ENCODE peak calls at places on chromosomes 11 and 22, in seven cellular contexts. I, K, J, U, N, M and T are unnamed samples.
A peak's percentile ranks its signal among the peaks of the same experiment; 100 is the strongest.

GRCh38 chr11:6995703-6996102 is 24.4 kb downstream of the ZNF214 start:
- DNase-seq in J (no peak), N (no peak), M (no peak), K (peak; percentile 2), I (no peak), U (no peak), T (no peak)

GRCh38 chr11:27025312-27025955 is 15.2 kb upstream of the BBOX1 start:
- DNase-seq in U (no peak), M (no peak), J (peak; percentile 11), I (no peak), K (no peak), N (no peak), T (no peak)

GRCh38 chr11:60864856-60865513 is 2.4 kb upstream of the ZP1 start:
- DNase-seq in K (no peak), I (no peak), U (no peak), M (no peak), N (no peak), J (no peak), T (no peak)

GRCh38 chr11:67268036-67268683 is 1.9 kb downstream of the GRK2 start:
- DNase-seq in I (no peak), U (peak; percentile 54), M (no peak), K (no peak), J (no peak), N (peak; percentile 75), T (no peak)

GRCh38 chr11:110855246-110855645 is 143.0 kb upstream of the ARHGAP20 start:
- DNase-seq in J (no peak), N (no peak), K (peak; percentile 72), U (no peak), M (peak; percentile 22), I (no peak), T (no peak)

GRCh38 chr11:128619540-128620305 is 32.4 kb upstream of the ETS1 start:
- DNase-seq in J (no peak), K (no peak), U (no peak), M (no peak), I (no peak), N (no peak), T (no peak)

GRCh38 chr11:74871037-74871436 is 77.9 kb downstream of the XRRA1 start:
- DNase-seq in I (no peak), N (no peak), U (no peak), K (peak; percentile 21), M (no peak), J (no peak), T (no peak)

GRCh38 chr11:84721561-84721961 is 905.6 kb downstream of the DLG2 start:
- DNase-seq in M (no peak), K (no peak), I (no peak), U (no peak), J (no peak), N (no peak), T (no peak)

GRCh38 chr11:95698939-95699562 is 90.5 kb downstream of the FAM76B start:
- DNase-seq in K (peak; percentile 60), U (no peak), M (no peak), J (no peak), N (no peak), I (peak; percentile 93), T (peak; percentile 20)

GRCh38 chr11:636511-637332 is at the start of gene DRD4:
- DNase-seq in K (no peak), U (no peak), M (peak; percentile 86), J (no peak), I (no peak), N (no peak), T (peak; percentile 66)

GRCh38 chr11:40187092-40187403 is 1272.4 kb downstream of the LRRC4C start:
- DNase-seq in J (no peak), N (no peak), M (no peak), I (no peak), U (no peak), K (no peak), T (no peak)

GRCh38 chr11:47177229-47177845 is 658 bp upstream of the ARFGAP2 start:
- DNase-seq in N (peak; percentile 85), J (peak; percentile 90), K (peak; percentile 83), U (peak; percentile 73), I (peak; percentile 73), M (peak; percentile 82), T (peak; percentile 83)

GRCh38 chr22:41647771-41648170 is 26.7 kb downstream of the XRCC6 start:
- DNase-seq in J (no peak), M (no peak), I (no peak), N (no peak), K (no peak), U (no peak), T (no peak)

GRCh38 chr11:131977854-131978253 is 607.4 kb downstream of the NTM start:
- DNase-seq in N (no peak), I (peak; percentile 78), M (peak; percentile 77), K (peak; percentile 19), J (no peak), U (no peak), T (no peak)

GRCh38 chr11:93921695-93922468 is 71.5 kb upstream of the VSTM5 start:
- DNase-seq in U (peak; percentile 18), K (peak; percentile 70), J (peak; percentile 88), I (peak; percentile 68), M (peak; percentile 67), N (peak; percentile 56), T (peak; percentile 76)

GRCh38 chr22:11605468-11605981 is 3922.5 kb upstream of the OR11H1 start:
- DNase-seq in J (no peak), N (no peak), K (no peak), I (no peak), U (no peak), M (peak; percentile 4), T (no peak)

GRCh38 chr11:43982421-43982820 is 40.0 kb downstream of the C11orf96 start:
- DNase-seq in M (no peak), U (no peak), I (no peak), K (no peak), N (no peak), J (no peak), T (no peak)

GRCh38 chr22:21990449-21991308 is 8.1 kb upstream of the TOP3B start:
- DNase-seq in N (no peak), K (no peak), I (no peak), U (no peak), J (no peak), M (no peak), T (no peak)

GRCh38 chr11:26949846-26950245 is 44.1 kb upstream of the FIBIN start:
- DNase-seq in N (no peak), M (no peak), U (no peak), K (peak; percentile 71), J (no peak), I (no peak), T (no peak)

GRCh38 chr11:20020198-20020597 is 140.1 kb downstream of the DBX1 start:
- DNase-seq in N (no peak), K (no peak), M (no peak), I (no peak), U (no peak), J (no peak), T (peak; percentile 53)

GRCh38 chr11:71246559-71246958 is 5.8 kb downstream of the SHANK2 start:
- DNase-seq in M (no peak), K (no peak), U (no peak), I (no peak), J (no peak), N (no peak), T (no peak)

GRCh38 chr11:34650528-34650927 is 29.6 kb downstream of the EHF start:
- DNase-seq in J (no peak), K (peak; percentile 45), M (no peak), U (no peak), N (peak; percentile 67), I (peak; percentile 49), T (no peak)